ENCODE peak calls at places on chromosomes 11 and 22, in six cellular contexts. Z, T, X, M, C and H are unnamed samples.

GRCh38 chr11:12808519-12808918 is 134.3 kb downstream of the TEAD1 start:
- DNase-seq in M (no peak), X (no peak), C (no peak), Z (no peak), T (no peak), H (no peak)

GRCh38 chr11:85086511-85087284 is 540.4 kb downstream of the DLG2 start:
- DNase-seq in Z (no peak), X (no peak), C (no peak), T (no peak), M (no peak), H (no peak)

GRCh38 chr22:39478461-39478860 is 21.6 kb downstream of the MGAT3 start:
- DNase-seq in T (no peak), Z (no peak), M (peak; percentile 85), X (no peak), C (peak; percentile 55), H (no peak)

GRCh38 chr11:64933213-64933934 is 2.3 kb downstream of the GPHA2 start:
- DNase-seq in M (no peak), C (no peak), X (no peak), Z (no peak), T (no peak), H (no peak)

GRCh38 chr11:64124147-64124546 is 41.8 kb downstream of the MACROD1 start:
- DNase-seq in X (no peak), Z (no peak), M (no peak), C (no peak), T (no peak), H (no peak)

GRCh38 chr22:50209893-50210292 is 9.1 kb downstream of the SELENOO start:
- DNase-seq in C (peak; percentile 43), X (peak; percentile 88), M (peak; percentile 78), T (no peak), Z (peak; percentile 47), H (peak; percentile 82)

GRCh38 chr11:129224538-129224937 is 32.4 kb upstream of the ARHGAP32 start:
- DNase-seq in C (no peak), Z (no peak), X (no peak), M (no peak), T (no peak), H (no peak)

GRCh38 chr11:113176971-113177370 is 137.4 kb upstream of the TTC12 start:
- DNase-seq in X (no peak), T (no peak), C (no peak), Z (no peak), M (no peak), H (no peak)

GRCh38 chr11:101127699-101128570 is 1.7 kb downstream of the PGR start:
- DNase-seq in X (no peak), C (peak; percentile 34), M (peak; percentile 77), Z (no peak), T (no peak), H (no peak)

GRCh38 chr11:10564692-10565318 is 3.7 kb downstream of the LYVE1 start:
- DNase-seq in C (no peak), T (no peak), Z (no peak), X (no peak), M (no peak), H (no peak)

GRCh38 chr22:17706451-17706900 is 67.8 kb downstream of the BID start:
- DNase-seq in T (peak; percentile 89), C (no peak), Z (peak; percentile 36), X (peak; percentile 35), M (no peak), H (peak; percentile 19)

GRCh38 chr11:71998649-71999310 is at the start of gene IL18BP:
- DNase-seq in T (peak; percentile 44), M (no peak), C (no peak), Z (no peak), X (peak; percentile 58), H (no peak)

GRCh38 chr22:49179886-49180682 is 647.6 kb downstream of the BRD1 start:
- DNase-seq in M (no peak), C (no peak), T (no peak), Z (no peak), X (no peak), H (no peak)

GRCh38 chr22:49181942-49182341 is 645.7 kb downstream of the BRD1 start:
- DNase-seq in C (no peak), Z (no peak), X (no peak), T (no peak), M (no peak), H (no peak)

GRCh38 chr22:49181431-49181830 is 646.2 kb downstream of the BRD1 start:
- DNase-seq in T (no peak), C (no peak), M (no peak), X (no peak), Z (no peak), H (no peak)

GRCh38 chr22:49179175-49179574 is 648.5 kb downstream of the BRD1 start:
- DNase-seq in T (no peak), Z (no peak), M (no peak), X (no peak), C (no peak), H (no peak)

GRCh38 chr22:49180683-49181024 is 647.0 kb downstream of the BRD1 start:
- DNase-seq in X (no peak), Z (no peak), T (no peak), M (no peak), C (no peak), H (no peak)
- TF ChIP-seq POLR2A in X (no peak), Z (no peak), T (no peak), M (no peak), C (no peak), H (no peak)

DNA sequence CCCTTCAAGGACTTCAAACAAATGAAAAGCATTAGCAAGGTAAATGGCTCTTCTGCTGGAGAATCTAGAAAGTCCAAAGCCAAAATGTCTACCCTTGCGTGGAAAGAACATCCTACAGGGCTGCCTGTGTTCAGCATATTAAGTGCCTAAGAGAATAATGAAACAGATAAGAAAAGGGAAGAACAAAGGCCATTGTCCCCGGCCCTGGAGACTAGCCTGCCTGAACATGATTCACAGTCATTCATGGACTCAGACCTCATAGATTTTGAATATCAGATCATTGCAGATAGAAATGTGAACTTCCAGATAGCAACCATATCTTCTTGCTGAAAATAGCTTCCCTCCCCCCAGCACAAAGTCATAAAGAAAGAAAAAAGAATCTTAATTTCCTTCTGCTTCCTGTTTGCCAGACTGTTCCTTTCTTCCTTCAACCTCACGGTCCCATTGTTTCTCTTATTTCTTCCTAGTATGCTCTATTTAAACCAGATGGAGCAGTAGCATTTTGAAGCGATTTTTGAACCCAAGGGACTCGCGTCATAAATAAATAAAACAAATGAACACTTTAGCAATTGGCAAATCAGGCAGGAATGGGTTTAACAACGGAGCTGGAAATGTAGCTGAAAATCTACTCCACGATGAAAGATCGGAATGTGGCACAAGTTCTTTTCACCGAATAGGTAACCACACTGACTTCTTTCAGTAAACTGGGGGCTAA is 408.2 kb upstream of the CCDC90B start:
- DNase-seq in T (no peak), Z (no peak), X (no peak), C (no peak), M (no peak), H (no peak)
- TF ChIP-seq POLR2AphosphoS5 in T (no peak), Z (no peak), X (no peak), C (no peak), M (no peak), H (no peak)

GRCh38 chr22:21858025-21858764 is 9.2 kb downstream of the MAPK1 start:
- DNase-seq in T (no peak), Z (no peak), M (no peak), C (peak; percentile 51), X (no peak), H (no peak)
- TF ChIP-seq TAF1 in T (no peak), Z (no peak), M (no peak), C (no peak), X (no peak), H (no peak)

DNA sequence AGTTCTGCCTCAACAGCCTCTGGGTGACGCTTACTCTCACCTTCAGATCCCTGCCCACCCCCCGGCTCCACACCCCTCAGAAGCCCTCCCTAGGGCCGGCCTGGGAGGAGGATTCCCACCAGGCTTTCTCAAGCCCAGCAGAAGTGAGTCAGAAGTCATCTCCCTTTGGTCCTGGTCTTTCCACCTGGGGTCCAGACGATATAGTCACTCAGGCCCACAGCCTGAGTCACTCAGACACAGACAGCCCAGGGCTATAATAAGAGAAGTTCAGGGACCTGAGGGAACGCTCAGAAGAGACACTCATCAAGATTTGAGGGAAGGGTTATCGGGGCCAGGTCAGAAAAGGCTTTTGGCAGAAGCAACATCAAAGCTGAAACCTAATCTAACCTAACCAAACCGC is 127.1 kb downstream of the SPATA19 start:
- DNase-seq in T (no peak), X (no peak), Z (no peak), M (no peak), C (no peak), H (no peak)
- TF ChIP-seq POLR2A in T (no peak), X (no peak), Z (no peak), M (no peak), C (no peak), H (no peak)

GRCh38 chr11:111978028-111978771 is 41.1 kb downstream of the DIXDC1 start:
- DNase-seq in T (no peak), X (no peak), Z (no peak), C (no peak), M (peak; percentile 59), H (no peak)
- TF ChIP-seq POLR2AphosphoS5 in T (no peak), X (no peak), Z (no peak), C (no peak), M (no peak), H (no peak)

GRCh38 chr11:83070878-83071640 is 638 bp downstream of the RAB30 start:
- DNase-seq in Z (no peak), X (no peak), M (no peak), C (no peak), T (no peak), H (no peak)
- TF ChIP-seq TAF1 in Z (no peak), X (no peak), M (no peak), C (no peak), T (no peak), H (no peak)

GRCh38 chr22:30354644-30355043 is 2.0 kb downstream of the SF3A1 start:
- DNase-seq in T (no peak), C (no peak), Z (no peak), X (no peak), M (no peak), H (no peak)

GRCh38 chr22:30351226-30351625 is 5.5 kb downstream of the SF3A1 start:
- DNase-seq in Z (no peak), X (no peak), C (no peak), T (no peak), M (no peak), H (no peak)

GRCh38 chr22:30357650-30358215 is 926 bp downstream of the CCDC157 start:
- DNase-seq in M (no peak), X (no peak), Z (no peak), C (no peak), T (no peak), H (no peak)

GRCh38 chr22:30361916-30362631 is 5.3 kb downstream of the CCDC157 start:
- DNase-seq in M (no peak), Z (no peak), X (no peak), T (no peak), C (no peak), H (no peak)

DNA sequence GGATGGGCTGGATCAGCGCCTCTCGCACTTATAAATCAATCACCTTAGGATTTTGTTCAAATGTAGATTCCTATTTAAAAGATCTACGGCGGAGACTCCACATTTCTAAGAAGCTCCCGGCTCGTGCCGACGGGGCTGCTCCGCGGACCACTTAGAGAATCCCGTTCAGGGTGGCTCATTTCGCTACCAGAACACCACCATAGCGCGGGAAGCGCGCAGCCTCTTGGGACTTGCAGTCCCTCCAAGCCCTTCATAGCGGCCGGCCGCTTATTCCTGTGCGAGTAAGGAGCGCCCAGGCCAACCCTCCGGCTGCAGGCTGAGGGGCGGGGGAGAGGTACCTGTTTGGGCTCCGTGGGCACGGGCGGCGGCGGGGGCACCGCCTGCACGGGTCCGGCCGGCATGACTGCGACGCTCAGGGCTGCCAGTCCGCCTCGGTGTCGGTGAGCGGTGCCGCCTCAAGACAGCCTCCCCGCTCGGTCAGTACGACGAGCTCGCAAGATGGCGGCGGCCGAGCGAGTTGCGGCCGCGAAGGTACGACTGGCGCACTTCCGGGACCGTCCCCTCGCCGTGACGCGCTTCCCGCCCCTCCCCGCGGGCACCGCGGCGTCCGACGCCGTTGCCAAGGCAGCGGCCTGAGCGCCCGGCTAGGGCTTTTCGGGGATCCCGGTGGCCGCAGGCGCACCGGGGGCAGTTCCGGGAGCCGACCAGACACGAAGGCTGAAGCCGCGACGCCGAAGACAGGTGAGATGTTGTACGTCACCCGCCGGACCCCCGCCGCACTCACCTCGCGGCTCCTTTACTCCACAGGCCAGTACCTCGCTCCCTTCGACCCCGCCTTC is at the start of the genes CCDC157 and SF3A1:
- DNase-seq in C (peak; percentile 86), T (peak; percentile 56), X (peak; percentile 95), M (peak; percentile 91), Z (peak; percentile 88), H (peak; percentile 95)
- TF ChIP-seq POLR2A in C (peak; percentile 89), T (peak; percentile 100), X (peak; percentile 93), M (peak; percentile 87), Z (peak; percentile 96), H (peak; percentile 96)